ENCODE peak calls at places on chromosomes 4 and X, in nine cellular contexts. One of them, this sample, is unnamed.

GRCh38 chr4:8120518-8120917 is 38.1 kb downstream of the ABLIM2 start:
- DNase-seq in cardiac fibroblast: no peak
- DNase-seq in WTC11: no peak
- DNase-seq in T-cell: no peak
- DNase-seq in stimulated activated CD8-positive, alpha-beta memory T cell treated with anti-CD3 and anti-CD28 coated beads, Interleukin-4, amount 100 ng/mL, for 4 hours: no peak
- DNase-seq in MCF 10A: no peak
- DNase-seq in neural progenitor cell: no peak
- DNase-seq in iPS DF 19.7: no peak
- DNase-seq in KBM-7: no peak
- DNase-seq in this sample: no peak

GRCh38 chr4:121669163-121669550 is 27.6 kb downstream of the ANXA5 start:
- DNase-seq in cardiac fibroblast: peak
- DNase-seq in WTC11: no peak
- DNase-seq in T-cell: no peak
- DNase-seq in stimulated activated CD8-positive, alpha-beta memory T cell treated with anti-CD3 and anti-CD28 coated beads, Interleukin-4, amount 100 ng/mL, for 4 hours: no peak
- DNase-seq in MCF 10A: no peak
- DNase-seq in neural progenitor cell: no peak
- DNase-seq in iPS DF 19.7: no peak
- DNase-seq in KBM-7: no peak
- DNase-seq in this sample: no peak

GRCh38 chr4:114383721-114384120 is 214.9 kb upstream of the UGT8 start:
- DNase-seq in cardiac fibroblast: peak
- DNase-seq in WTC11: no peak
- DNase-seq in T-cell: no peak
- DNase-seq in stimulated activated CD8-positive, alpha-beta memory T cell treated with anti-CD3 and anti-CD28 coated beads, Interleukin-4, amount 100 ng/mL, for 4 hours: no peak
- DNase-seq in MCF 10A: peak
- DNase-seq in neural progenitor cell: no peak
- DNase-seq in iPS DF 19.7: no peak
- DNase-seq in KBM-7: no peak
- DNase-seq in this sample: no peak

GRCh38 chrX:150887906-150888465 is 10.5 kb downstream of the CD99L2 start:
- DNase-seq in cardiac fibroblast: peak
- DNase-seq in WTC11: no peak
- DNase-seq in T-cell: no peak
- DNase-seq in stimulated activated CD8-positive, alpha-beta memory T cell treated with anti-CD3 and anti-CD28 coated beads, Interleukin-4, amount 100 ng/mL, for 4 hours: no peak
- DNase-seq in MCF 10A: peak
- DNase-seq in neural progenitor cell: no peak
- DNase-seq in iPS DF 19.7: no peak
- DNase-seq in KBM-7: no peak
- DNase-seq in this sample: no peak

GRCh38 chr4:143438710-143439109 is 74.8 kb upstream of the SMARCA5 start:
- DNase-seq in cardiac fibroblast: peak
- DNase-seq in WTC11: no peak
- DNase-seq in T-cell: no peak
- DNase-seq in stimulated activated CD8-positive, alpha-beta memory T cell treated with anti-CD3 and anti-CD28 coated beads, Interleukin-4, amount 100 ng/mL, for 4 hours: no peak
- DNase-seq in MCF 10A: no peak
- DNase-seq in neural progenitor cell: no peak
- DNase-seq in iPS DF 19.7: no peak
- DNase-seq in KBM-7: peak
- DNase-seq in this sample: no peak

GRCh38 chrX:12610079-12610478 is 181.1 kb upstream of the PRPS2 start:
- DNase-seq in cardiac fibroblast: peak
- DNase-seq in WTC11: no peak
- DNase-seq in T-cell: no peak
- DNase-seq in stimulated activated CD8-positive, alpha-beta memory T cell treated with anti-CD3 and anti-CD28 coated beads, Interleukin-4, amount 100 ng/mL, for 4 hours: no peak
- DNase-seq in MCF 10A: peak
- DNase-seq in neural progenitor cell: no peak
- DNase-seq in iPS DF 19.7: no peak
- DNase-seq in KBM-7: peak
- DNase-seq in this sample: no peak

GRCh38 chr4:183192566-183192965 is 93.5 kb downstream of the WWC2 start:
- DNase-seq in cardiac fibroblast: no peak
- DNase-seq in WTC11: no peak
- DNase-seq in T-cell: no peak
- DNase-seq in stimulated activated CD8-positive, alpha-beta memory T cell treated with anti-CD3 and anti-CD28 coated beads, Interleukin-4, amount 100 ng/mL, for 4 hours: no peak
- DNase-seq in MCF 10A: no peak
- DNase-seq in neural progenitor cell: no peak
- DNase-seq in iPS DF 19.7: no peak
- DNase-seq in KBM-7: no peak
- DNase-seq in this sample: no peak

GRCh38 chr4:182593864-182594263 is 323.3 kb downstream of the DCTD start:
- DNase-seq in cardiac fibroblast: peak
- DNase-seq in WTC11: no peak
- DNase-seq in T-cell: no peak
- DNase-seq in stimulated activated CD8-positive, alpha-beta memory T cell treated with anti-CD3 and anti-CD28 coated beads, Interleukin-4, amount 100 ng/mL, for 4 hours: no peak
- DNase-seq in MCF 10A: no peak
- DNase-seq in neural progenitor cell: no peak
- DNase-seq in iPS DF 19.7: no peak
- DNase-seq in KBM-7: no peak
- DNase-seq in this sample: no peak

GRCh38 chrX:151776113-151776790 is 41.7 kb downstream of the CNGA2 start:
- DNase-seq in cardiac fibroblast: peak
- DNase-seq in WTC11: peak
- DNase-seq in T-cell: no peak
- DNase-seq in stimulated activated CD8-positive, alpha-beta memory T cell treated with anti-CD3 and anti-CD28 coated beads, Interleukin-4, amount 100 ng/mL, for 4 hours: no peak
- DNase-seq in MCF 10A: no peak
- DNase-seq in neural progenitor cell: no peak
- DNase-seq in iPS DF 19.7: no peak
- DNase-seq in KBM-7: no peak
- DNase-seq in this sample: no peak

This sample was measured in CD4-positive, alpha-beta memory T cell.